ENCODE peak calls at places on chromosomes 3 and 15, in four cellular contexts. One of them, this sample, is unnamed.

GRCh38 chr3:172750069-172750367 is 508 bp upstream of the ECT2 start:
- DNase-seq in HepG2: no peak
- DNase-seq in NT2/D1: no peak
- DNase-seq in GM12878: no peak
- DNase-seq in this sample: peak

GRCh38 chr3:161600185-161600584 is 103.6 kb downstream of the OTOL1 start:
- DNase-seq in HepG2: no peak
- DNase-seq in NT2/D1: no peak
- DNase-seq in GM12878: no peak
- DNase-seq in this sample: no peak

GRCh38 chr3:16071246-16071645 is 103.2 kb upstream of the GALNT15 start:
- DNase-seq in HepG2: peak
- DNase-seq in NT2/D1: no peak
- DNase-seq in GM12878: no peak
- DNase-seq in this sample: no peak

GRCh38 chr3:11803977-11804903 is 42.4 kb downstream of the TAMM41 start:
- DNase-seq in HepG2: peak
- DNase-seq in NT2/D1: peak
- DNase-seq in GM12878: no peak
- DNase-seq in this sample: peak

GRCh38 chr3:122678496-122678895 is 2.1 kb upstream of the PARP14 start:
- DNase-seq in HepG2: no peak
- DNase-seq in NT2/D1: no peak
- DNase-seq in GM12878: no peak
- DNase-seq in this sample: no peak

GRCh38 chr3:58021072-58021959 is 13.1 kb downstream of the FLNB start:
- DNase-seq in HepG2: peak
- DNase-seq in NT2/D1: no peak
- DNase-seq in GM12878: no peak
- DNase-seq in this sample: no peak

GRCh38 chr15:29364429-29365078 is 94.9 kb upstream of the NSMCE3 start:
- DNase-seq in HepG2: peak
- DNase-seq in NT2/D1: no peak
- DNase-seq in GM12878: no peak
- DNase-seq in this sample: peak

GRCh38 chr15:60614862-60615771 is 136.2 kb upstream of the ICE2 start:
- DNase-seq in HepG2: no peak
- DNase-seq in NT2/D1: no peak
- DNase-seq in GM12878: no peak
- DNase-seq in this sample: no peak

GRCh38 chr3:29649815-29650547 is 369.1 kb downstream of the RBMS3 start:
- DNase-seq in HepG2: no peak
- DNase-seq in NT2/D1: no peak
- DNase-seq in GM12878: peak
- DNase-seq in this sample: no peak

GRCh38 chr15:61327019-61327631 is 98.0 kb upstream of the RORA start:
- DNase-seq in HepG2: no peak
- DNase-seq in NT2/D1: no peak
- DNase-seq in GM12878: peak
- DNase-seq in this sample: no peak

GRCh38 chr3:182007441-182007840 is 295.7 kb downstream of the SOX2 start:
- DNase-seq in HepG2: no peak
- DNase-seq in NT2/D1: no peak
- DNase-seq in GM12878: no peak
- DNase-seq in this sample: no peak

GRCh38 chr3:191070762-191071365 is 128.2 kb upstream of the OSTN start:
- DNase-seq in HepG2: no peak
- DNase-seq in NT2/D1: no peak
- DNase-seq in GM12878: no peak
- DNase-seq in this sample: no peak

GRCh38 chr15:74347757-74348250 is 19.6 kb downstream of the CYP11A1 start:
- DNase-seq in HepG2: no peak
- DNase-seq in NT2/D1: no peak
- DNase-seq in GM12878: no peak
- DNase-seq in this sample: no peak
- TF ChIP-seq SUZ12 in HepG2: no peak
- TF ChIP-seq SUZ12 in NT2/D1: no peak
- TF ChIP-seq SUZ12 in GM12878: no peak
- TF ChIP-seq SUZ12 in this sample: no peak

DNA sequence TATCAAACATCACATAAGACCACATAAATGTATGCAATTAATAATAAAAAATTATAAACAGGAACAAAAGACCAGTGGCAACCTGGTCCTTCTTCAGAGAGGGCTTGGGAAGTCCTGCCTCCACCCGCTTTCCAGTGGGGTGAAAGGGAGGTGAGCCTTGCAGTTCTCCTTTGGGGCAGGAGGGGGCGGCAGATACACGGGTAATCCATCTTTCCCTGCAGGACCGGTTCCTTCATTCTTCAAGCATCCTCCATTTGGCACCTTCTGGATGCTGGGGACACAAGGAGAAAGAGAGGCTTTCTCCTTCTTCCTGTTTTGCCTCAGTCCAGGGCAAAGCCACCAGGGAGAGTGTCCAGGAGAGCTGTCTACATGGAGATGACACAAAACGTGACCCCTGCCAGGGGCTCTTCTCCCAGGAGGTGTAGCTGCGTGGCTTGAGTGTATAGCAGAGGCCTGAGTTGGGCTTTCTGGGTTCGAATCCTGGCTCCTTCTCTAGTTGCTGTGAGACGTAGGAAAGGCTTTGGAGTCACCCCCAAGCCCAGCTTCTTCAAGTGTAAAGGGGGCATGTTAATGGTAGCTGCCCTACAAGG is 23.2 kb downstream of the RPLP1 start:
- DNase-seq in HepG2: peak
- DNase-seq in NT2/D1: peak
- DNase-seq in GM12878: no peak
- DNase-seq in this sample: peak
- TF ChIP-seq SUZ12 in HepG2: no peak
- TF ChIP-seq SUZ12 in NT2/D1: no peak
- TF ChIP-seq SUZ12 in GM12878: no peak
- TF ChIP-seq SUZ12 in this sample: no peak

GRCh38 chr3:10368512-10368911 is 47.6 kb upstream of the SEC13 start:
- DNase-seq in HepG2: no peak
- DNase-seq in NT2/D1: no peak
- DNase-seq in GM12878: no peak
- DNase-seq in this sample: no peak

GRCh38 chr3:10371167-10371566 is 50.3 kb upstream of the SEC13 start:
- DNase-seq in HepG2: no peak
- DNase-seq in NT2/D1: no peak
- DNase-seq in GM12878: no peak
- DNase-seq in this sample: no peak

GRCh38 chr3:10367466-10367865 is 46.6 kb upstream of the SEC13 start:
- DNase-seq in HepG2: no peak
- DNase-seq in NT2/D1: no peak
- DNase-seq in GM12878: no peak
- DNase-seq in this sample: no peak

GRCh38 chr3:10371789-10372188 is 50.9 kb upstream of the SEC13 start:
- DNase-seq in HepG2: no peak
- DNase-seq in NT2/D1: no peak
- DNase-seq in GM12878: no peak
- DNase-seq in this sample: no peak

GRCh38 chr3:10370429-10370828 is 49.5 kb upstream of the SEC13 start:
- DNase-seq in HepG2: no peak
- DNase-seq in NT2/D1: no peak
- DNase-seq in GM12878: no peak
- DNase-seq in this sample: no peak
- TF ChIP-seq SUZ12 in HepG2: no peak
- TF ChIP-seq SUZ12 in NT2/D1: no peak
- TF ChIP-seq SUZ12 in GM12878: no peak
- TF ChIP-seq SUZ12 in this sample: no peak

GRCh38 chr3:108221403-108221802 is 821 bp downstream of the IFT57 start:
- DNase-seq in HepG2: no peak
- DNase-seq in NT2/D1: no peak
- DNase-seq in GM12878: no peak
- DNase-seq in this sample: no peak

GRCh38 chr3:108225221-108225620 is 3.0 kb upstream of the IFT57 start:
- DNase-seq in HepG2: no peak
- DNase-seq in NT2/D1: no peak
- DNase-seq in GM12878: no peak
- DNase-seq in this sample: no peak

GRCh38 chr3:108222813-108223307 is 636 bp upstream of the IFT57 start:
- DNase-seq in HepG2: no peak
- DNase-seq in NT2/D1: no peak
- DNase-seq in GM12878: no peak
- DNase-seq in this sample: no peak

GRCh38 chr3:108221911-108222812 is at the start of gene IFT57:
- DNase-seq in HepG2: peak
- DNase-seq in NT2/D1: peak
- DNase-seq in GM12878: peak
- DNase-seq in this sample: peak

GRCh38 chr3:108223928-108224327 is 1.7 kb upstream of the IFT57 start:
- DNase-seq in HepG2: no peak
- DNase-seq in NT2/D1: no peak
- DNase-seq in GM12878: no peak
- DNase-seq in this sample: no peak
- TF ChIP-seq SUZ12 in HepG2: no peak
- TF ChIP-seq SUZ12 in NT2/D1: no peak
- TF ChIP-seq SUZ12 in GM12878: no peak
- TF ChIP-seq SUZ12 in this sample: no peak